ENCODE peak calls at places on chromosomes 5 and 9, in six cellular contexts. One of them, this sample, is unnamed.

GRCh38 chr5:96431376-96432244 is 1.4 kb downstream of the PCSK1 start:
- DNase-seq in MM.1S: no peak
- DNase-seq in bronchial epithelial cell: peak
- DNase-seq in HFFc6: no peak
- DNase-seq in psoas muscle: peak
- DNase-seq in endothelial cell: no peak
- DNase-seq in this sample: peak

GRCh38 chr5:82422751-82423181 is 144.6 kb upstream of the RPS23 start:
- DNase-seq in psoas muscle: peak
- DNase-seq in MM.1S: no peak
- DNase-seq in HFFc6: no peak
- DNase-seq in bronchial epithelial cell: no peak
- DNase-seq in endothelial cell: no peak
- DNase-seq in this sample: no peak

GRCh38 chr9:127970401-127971313 is 10.1 kb downstream of the EEIG1 start:
- DNase-seq in bronchial epithelial cell: peak
- DNase-seq in HFFc6: no peak
- DNase-seq in psoas muscle: no peak
- DNase-seq in endothelial cell: no peak
- DNase-seq in MM.1S: peak
- DNase-seq in this sample: peak

GRCh38 chr5:172102913-172103629 is 85.0 kb downstream of the STK10 start:
- DNase-seq in psoas muscle: peak
- DNase-seq in endothelial cell: peak
- DNase-seq in HFFc6: peak
- DNase-seq in bronchial epithelial cell: peak
- DNase-seq in MM.1S: no peak
- DNase-seq in this sample: no peak

GRCh38 chr9:38385896-38386295 is 6.6 kb upstream of the ALDH1B1 start:
- DNase-seq in bronchial epithelial cell: no peak
- DNase-seq in psoas muscle: no peak
- DNase-seq in HFFc6: no peak
- DNase-seq in endothelial cell: no peak
- DNase-seq in MM.1S: no peak
- DNase-seq in this sample: no peak

GRCh38 chr9:110975278-110975677 is 63.0 kb downstream of the LPAR1 start:
- DNase-seq in bronchial epithelial cell: no peak
- DNase-seq in endothelial cell: no peak
- DNase-seq in psoas muscle: no peak
- DNase-seq in HFFc6: no peak
- DNase-seq in MM.1S: no peak
- DNase-seq in this sample: no peak

GRCh38 chr5:73619606-73620334 is 6.2 kb upstream of the ARHGEF28 start:
- DNase-seq in endothelial cell: no peak
- DNase-seq in MM.1S: no peak
- DNase-seq in HFFc6: no peak
- DNase-seq in bronchial epithelial cell: no peak
- DNase-seq in psoas muscle: no peak
- DNase-seq in this sample: no peak

GRCh38 chr5:154479160-154479943 is 1.3 kb upstream of the HAND1 start:
- DNase-seq in MM.1S: no peak
- DNase-seq in endothelial cell: no peak
- DNase-seq in bronchial epithelial cell: no peak
- DNase-seq in HFFc6: no peak
- DNase-seq in psoas muscle: no peak
- DNase-seq in this sample: no peak

GRCh38 chr9:133140174-133140505 is 19.1 kb upstream of the RALGDS start:
- DNase-seq in endothelial cell: no peak
- DNase-seq in psoas muscle: no peak
- DNase-seq in MM.1S: no peak
- DNase-seq in bronchial epithelial cell: no peak
- DNase-seq in HFFc6: no peak
- DNase-seq in this sample: no peak

GRCh38 chr5:154179846-154180710 is 10.5 kb upstream of the GALNT10 start:
- DNase-seq in psoas muscle: no peak
- DNase-seq in MM.1S: peak
- DNase-seq in HFFc6: peak
- DNase-seq in endothelial cell: peak
- DNase-seq in bronchial epithelial cell: peak
- DNase-seq in this sample: no peak

GRCh38 chr9:35619800-35620158 is 1.6 kb upstream of the CD72 start:
- DNase-seq in bronchial epithelial cell: no peak
- DNase-seq in psoas muscle: no peak
- DNase-seq in HFFc6: no peak
- DNase-seq in MM.1S: no peak
- DNase-seq in endothelial cell: no peak
- DNase-seq in this sample: peak

GRCh38 chr9:37740631-37741328 is 12.8 kb upstream of the TRMT10B start:
- DNase-seq in MM.1S: no peak
- DNase-seq in psoas muscle: no peak
- DNase-seq in HFFc6: no peak
- DNase-seq in bronchial epithelial cell: no peak
- DNase-seq in endothelial cell: no peak
- DNase-seq in this sample: no peak

DNA sequence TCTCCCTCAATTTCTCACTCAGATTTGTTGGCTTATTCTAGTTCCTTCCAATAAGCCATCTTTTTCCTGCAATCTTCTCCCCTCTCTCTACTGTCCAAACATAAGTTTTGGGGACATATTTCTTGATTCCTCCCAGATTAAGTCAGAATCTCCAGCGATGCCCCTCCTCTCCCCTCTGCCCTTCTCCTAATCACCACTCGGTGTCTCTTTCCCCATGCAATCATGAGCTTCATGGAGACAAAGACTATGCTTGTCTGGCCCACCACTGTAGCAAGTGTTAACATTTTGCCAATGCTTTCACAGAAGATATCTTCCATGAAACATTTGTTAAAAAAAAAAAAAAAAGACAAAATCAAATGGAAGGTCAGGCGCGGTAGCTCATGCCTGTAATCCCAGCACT is 42.4 kb downstream of the PDE6A start:
- DNase-seq in endothelial cell: no peak
- DNase-seq in HFFc6: no peak
- DNase-seq in bronchial epithelial cell: no peak
- DNase-seq in psoas muscle: no peak
- DNase-seq in MM.1S: no peak
- DNase-seq in this sample: no peak
- TF ChIP-seq CTCF in endothelial cell: no peak
- TF ChIP-seq CTCF in HFFc6: no peak
- TF ChIP-seq CTCF in bronchial epithelial cell: no peak
- TF ChIP-seq CTCF in psoas muscle: no peak
- TF ChIP-seq CTCF in MM.1S: no peak
- TF ChIP-seq CTCF in this sample: no peak

DNA sequence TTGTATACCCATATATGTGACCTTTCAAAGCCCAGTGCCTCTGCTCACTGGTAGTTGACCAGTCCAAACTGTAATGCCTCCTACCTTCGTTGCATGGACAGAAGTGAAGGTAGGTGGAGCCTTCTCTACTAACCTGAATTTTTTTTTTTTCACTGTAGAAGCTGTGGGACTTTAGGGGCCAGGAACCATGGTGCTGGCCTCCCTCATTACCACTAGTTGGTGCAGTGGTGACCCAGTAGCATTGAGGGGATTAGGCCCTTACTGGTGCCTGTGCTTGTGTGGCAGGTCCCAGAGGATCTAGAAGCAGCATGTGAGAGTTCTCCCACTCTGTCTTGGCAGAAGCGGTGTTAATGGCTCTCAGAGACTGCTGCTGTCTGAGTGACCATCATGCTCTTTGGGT is 2.3 kb downstream of the RALGPS1 start:
- DNase-seq in MM.1S: no peak
- DNase-seq in HFFc6: no peak
- DNase-seq in psoas muscle: no peak
- DNase-seq in endothelial cell: no peak
- DNase-seq in bronchial epithelial cell: no peak
- DNase-seq in this sample: no peak
- TF ChIP-seq CTCF in MM.1S: peak
- TF ChIP-seq CTCF in HFFc6: no peak
- TF ChIP-seq CTCF in psoas muscle: no peak
- TF ChIP-seq CTCF in endothelial cell: no peak
- TF ChIP-seq CTCF in bronchial epithelial cell: no peak
- TF ChIP-seq CTCF in this sample: peak

GRCh38 chr9:126947529-126947928 is 32.9 kb downstream of the RALGPS1 start:
- DNase-seq in bronchial epithelial cell: no peak
- DNase-seq in HFFc6: no peak
- DNase-seq in endothelial cell: no peak
- DNase-seq in MM.1S: peak
- DNase-seq in psoas muscle: no peak
- DNase-seq in this sample: no peak
- TF ChIP-seq CTCF in bronchial epithelial cell: peak
- TF ChIP-seq CTCF in HFFc6: no peak
- TF ChIP-seq CTCF in endothelial cell: no peak
- TF ChIP-seq CTCF in MM.1S: peak
- TF ChIP-seq CTCF in psoas muscle: no peak
- TF ChIP-seq CTCF in this sample: peak

DNA sequence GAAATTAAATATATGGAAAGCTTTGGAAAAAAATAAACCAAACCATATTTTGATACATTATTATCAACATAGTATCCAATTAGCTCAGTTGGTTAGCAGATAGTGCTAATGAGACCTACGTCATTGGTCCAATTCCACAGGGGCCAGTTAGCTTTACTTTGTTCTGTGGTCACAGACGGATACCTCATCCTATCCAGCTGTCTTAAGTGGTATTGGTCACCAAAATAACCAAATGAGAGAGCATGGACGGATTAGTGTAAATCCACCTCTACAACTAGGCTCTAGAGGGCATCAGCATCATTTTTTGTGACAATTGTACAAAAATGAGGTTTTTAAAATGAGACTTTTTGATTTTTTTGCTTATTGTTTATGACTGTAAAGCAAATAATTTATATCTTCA is 364.2 kb downstream of the KIAA0825 start:
- DNase-seq in psoas muscle: no peak
- DNase-seq in bronchial epithelial cell: no peak
- DNase-seq in endothelial cell: no peak
- DNase-seq in MM.1S: no peak
- DNase-seq in HFFc6: no peak
- DNase-seq in this sample: no peak
- TF ChIP-seq CTCF in psoas muscle: no peak
- TF ChIP-seq CTCF in bronchial epithelial cell: no peak
- TF ChIP-seq CTCF in endothelial cell: no peak
- TF ChIP-seq CTCF in MM.1S: no peak
- TF ChIP-seq CTCF in HFFc6: peak
- TF ChIP-seq CTCF in this sample: no peak

DNA sequence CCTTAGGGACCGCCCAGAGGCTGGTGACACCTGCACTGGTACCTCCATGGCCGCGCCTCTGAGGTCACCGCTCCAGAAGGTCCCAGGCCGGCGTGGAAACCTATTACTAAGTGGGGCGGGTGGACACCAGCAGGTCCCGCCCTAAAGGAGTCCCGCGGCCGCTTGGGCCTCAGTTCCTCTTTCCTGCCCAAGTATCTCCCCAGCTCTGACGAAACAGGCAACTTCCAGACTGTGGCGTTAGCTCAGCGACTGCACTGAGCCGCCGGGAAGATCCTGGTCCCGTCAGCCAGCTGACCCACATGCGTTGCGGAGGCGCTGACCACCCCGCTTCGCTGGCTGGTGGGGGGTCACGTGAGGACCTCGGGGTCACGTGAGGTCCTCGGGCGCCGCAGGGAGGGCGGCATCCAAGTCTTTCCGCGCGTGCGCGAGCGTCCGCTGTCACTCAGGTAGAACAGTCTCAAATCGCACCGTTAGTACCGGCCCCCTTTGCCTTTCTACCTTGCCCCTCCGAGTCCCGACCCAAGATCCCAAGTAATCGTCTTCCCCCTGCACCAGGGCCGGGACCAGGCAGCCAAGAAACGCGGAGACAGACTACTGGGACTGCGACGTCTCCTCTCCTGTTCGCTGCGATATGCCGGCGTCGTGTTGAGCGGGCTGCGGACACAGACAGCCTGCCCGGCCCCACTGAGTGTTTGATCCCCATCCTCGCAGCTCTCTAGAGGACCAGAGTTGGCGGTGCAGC is 53.7 kb upstream of the KDM4C start:
- DNase-seq in bronchial epithelial cell: peak
- DNase-seq in psoas muscle: peak
- DNase-seq in HFFc6: peak
- DNase-seq in endothelial cell: peak
- DNase-seq in MM.1S: peak
- DNase-seq in this sample: peak
- TF ChIP-seq CTCF in bronchial epithelial cell: no peak
- TF ChIP-seq CTCF in psoas muscle: no peak
- TF ChIP-seq CTCF in HFFc6: no peak
- TF ChIP-seq CTCF in endothelial cell: no peak
- TF ChIP-seq CTCF in MM.1S: no peak
- TF ChIP-seq CTCF in this sample: no peak

GRCh38 chr5:31966931-31967330 is 207.2 kb downstream of the GOLPH3 start:
- DNase-seq in endothelial cell: no peak
- DNase-seq in bronchial epithelial cell: no peak
- DNase-seq in HFFc6: no peak
- DNase-seq in MM.1S: no peak
- DNase-seq in psoas muscle: no peak
- DNase-seq in this sample: no peak

GRCh38 chr5:31967461-31967860 is 206.7 kb downstream of the GOLPH3 start:
- DNase-seq in MM.1S: no peak
- DNase-seq in HFFc6: no peak
- DNase-seq in endothelial cell: no peak
- DNase-seq in psoas muscle: no peak
- DNase-seq in bronchial epithelial cell: no peak
- DNase-seq in this sample: no peak

GRCh38 chr5:31963961-31964360 is 210.2 kb downstream of the GOLPH3 start:
- DNase-seq in endothelial cell: no peak
- DNase-seq in HFFc6: no peak
- DNase-seq in bronchial epithelial cell: peak
- DNase-seq in MM.1S: no peak
- DNase-seq in psoas muscle: no peak
- DNase-seq in this sample: no peak

GRCh38 chr5:31963358-31963757 is 210.8 kb downstream of the GOLPH3 start:
- DNase-seq in HFFc6: no peak
- DNase-seq in MM.1S: no peak
- DNase-seq in endothelial cell: no peak
- DNase-seq in psoas muscle: peak
- DNase-seq in bronchial epithelial cell: no peak
- DNase-seq in this sample: no peak

GRCh38 chr5:31965227-31965626 is 208.9 kb downstream of the GOLPH3 start:
- DNase-seq in endothelial cell: no peak
- DNase-seq in psoas muscle: no peak
- DNase-seq in MM.1S: no peak
- DNase-seq in bronchial epithelial cell: no peak
- DNase-seq in HFFc6: no peak
- DNase-seq in this sample: no peak
- TF ChIP-seq CTCF in endothelial cell: no peak
- TF ChIP-seq CTCF in psoas muscle: no peak
- TF ChIP-seq CTCF in MM.1S: no peak
- TF ChIP-seq CTCF in bronchial epithelial cell: no peak
- TF ChIP-seq CTCF in HFFc6: no peak
- TF ChIP-seq CTCF in this sample: no peak

DNA sequence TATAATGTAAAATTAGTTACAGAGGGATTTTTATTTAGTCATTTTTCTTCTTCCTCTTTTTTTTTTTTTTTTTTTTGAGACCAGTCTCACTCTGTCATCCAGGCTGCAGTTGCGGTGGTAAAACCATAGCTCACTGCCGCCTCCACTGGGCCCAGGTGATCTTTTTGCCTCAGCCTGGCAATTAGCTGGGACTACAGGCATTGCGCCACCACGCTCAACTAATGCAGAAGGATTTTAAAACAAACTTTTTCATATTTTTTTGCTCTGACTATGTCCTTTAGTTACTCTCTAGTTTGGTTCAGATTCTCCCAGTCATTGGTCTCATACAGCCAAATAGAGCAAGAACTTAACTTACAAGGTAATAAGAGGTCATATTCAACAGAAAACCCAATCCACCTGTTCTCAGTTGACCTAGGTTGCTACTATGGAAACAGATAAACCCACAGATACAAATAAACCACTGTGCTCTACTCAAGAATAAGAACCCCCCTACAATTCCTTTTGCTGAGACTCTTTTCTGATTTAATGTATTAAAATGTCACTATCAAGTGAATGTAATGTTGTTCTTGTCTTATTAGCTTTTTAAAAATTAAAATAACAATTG is 50.1 kb upstream of the TTC39B start:
- DNase-seq in MM.1S: no peak
- DNase-seq in HFFc6: no peak
- DNase-seq in endothelial cell: peak
- DNase-seq in bronchial epithelial cell: no peak
- DNase-seq in psoas muscle: peak
- DNase-seq in this sample: peak
- TF ChIP-seq CTCF in MM.1S: no peak
- TF ChIP-seq CTCF in HFFc6: no peak
- TF ChIP-seq CTCF in endothelial cell: no peak
- TF ChIP-seq CTCF in bronchial epithelial cell: no peak
- TF ChIP-seq CTCF in psoas muscle: no peak
- TF ChIP-seq CTCF in this sample: peak

This sample was measured in GM06990.